ENCODE peak calls at places on chromosomes 12 and 14, in eight cellular contexts. Y, C, R, G, E, M, X and B are unnamed samples.

GRCh38 chr12:18998343-18999270 is 130.9 kb upstream of the PLEKHA5 start:
- DNase-seq in Y (no peak), C (no peak), R (peak), G (peak), E (peak), M (no peak), X (no peak), B (peak)

GRCh38 chr14:90301580-90302181 is 30.1 kb downstream of the NRDE2 start:
- DNase-seq in Y (no peak), C (no peak), R (no peak), G (peak), E (peak), M (no peak), X (no peak), B (peak)

GRCh38 chr14:29817767-29818166 is 109.9 kb downstream of the PRKD1 start:
- DNase-seq in Y (no peak), C (no peak), R (no peak), G (no peak), E (no peak), M (no peak), X (no peak), B (no peak)

GRCh38 chr12:125330645-125331341 is 265.6 kb downstream of the AACS start:
- DNase-seq in Y (peak), C (peak), R (no peak), G (peak), E (no peak), M (peak), X (no peak), B (peak)

GRCh38 chr12:105679982-105680381 is 349.5 kb downstream of the C12orf75 start:
- DNase-seq in Y (no peak), C (no peak), R (no peak), G (no peak), E (no peak), M (no peak), X (no peak), B (no peak)

GRCh38 chr12:54173906-54174471 is 14.8 kb downstream of the SMUG1 start:
- DNase-seq in Y (no peak), C (no peak), R (no peak), G (no peak), E (no peak), M (no peak), X (no peak), B (no peak)

GRCh38 chr12:29519585-29520182 is 22.2 kb upstream of the OVCH1 start:
- DNase-seq in Y (no peak), C (peak), R (no peak), G (peak), E (peak), M (no peak), X (no peak), B (peak)

GRCh38 chr12:19248929-19249602 is 119.5 kb downstream of the PLEKHA5 start:
- DNase-seq in Y (no peak), C (no peak), R (no peak), G (no peak), E (no peak), M (no peak), X (no peak), B (no peak)

GRCh38 chr12:68406134-68406576 is 74.0 kb upstream of the MDM1 start:
- DNase-seq in Y (peak), C (peak), R (no peak), G (peak), E (peak), M (peak), X (peak), B (peak)

GRCh38 chr12:11264501-11264900 is 5.0 kb downstream of the PRB3 start:
- DNase-seq in Y (no peak), C (no peak), R (no peak), G (no peak), E (no peak), M (no peak), X (no peak), B (no peak)

GRCh38 chr12:80056845-80057244 is 42.5 kb upstream of the OTOGL start:
- DNase-seq in Y (no peak), C (no peak), R (no peak), G (no peak), E (no peak), M (no peak), X (no peak), B (no peak)

GRCh38 chr12:65778268-65779090 is 45.8 kb upstream of the HMGA2 start:
- DNase-seq in Y (no peak), C (no peak), R (no peak), G (no peak), E (no peak), M (no peak), X (no peak), B (peak)

GRCh38 chr12:26633591-26634210 is 199.3 kb downstream of the ITPR2 start:
- DNase-seq in Y (no peak), C (no peak), R (no peak), G (no peak), E (no peak), M (no peak), X (no peak), B (no peak)

GRCh38 chr12:6821271-6821673 is 349 bp upstream of the GPR162 start:
- DNase-seq in Y (peak), C (peak), R (no peak), G (peak), E (peak), M (peak), X (no peak), B (no peak)

GRCh38 chr12:1692221-1692620 is 1.4 kb downstream of the ADIPOR2 start:
- DNase-seq in Y (no peak), C (no peak), R (no peak), G (no peak), E (no peak), M (no peak), X (no peak), B (no peak)
- H3K27ac ChIP-seq in Y (no peak), C (no peak), R (peak), G (no peak), E (no peak), M (peak), X (no peak), B (no peak)

GRCh38 chr12:5554711-5555110 is 122.8 kb downstream of the NTF3 start:
- DNase-seq in Y (no peak), C (no peak), R (no peak), G (no peak), E (no peak), M (no peak), X (no peak), B (no peak)

GRCh38 chr12:5556946-5557673 is 125.2 kb downstream of the NTF3 start:
- DNase-seq in Y (no peak), C (no peak), R (no peak), G (no peak), E (no peak), M (no peak), X (no peak), B (no peak)

GRCh38 chr12:5557906-5558305 is 126.0 kb downstream of the NTF3 start:
- DNase-seq in Y (peak), C (no peak), R (no peak), G (no peak), E (no peak), M (no peak), X (no peak), B (no peak)

GRCh38 chr12:5560242-5560641 is 128.3 kb downstream of the NTF3 start:
- DNase-seq in Y (no peak), C (no peak), R (no peak), G (no peak), E (no peak), M (no peak), X (no peak), B (no peak)

DNA sequence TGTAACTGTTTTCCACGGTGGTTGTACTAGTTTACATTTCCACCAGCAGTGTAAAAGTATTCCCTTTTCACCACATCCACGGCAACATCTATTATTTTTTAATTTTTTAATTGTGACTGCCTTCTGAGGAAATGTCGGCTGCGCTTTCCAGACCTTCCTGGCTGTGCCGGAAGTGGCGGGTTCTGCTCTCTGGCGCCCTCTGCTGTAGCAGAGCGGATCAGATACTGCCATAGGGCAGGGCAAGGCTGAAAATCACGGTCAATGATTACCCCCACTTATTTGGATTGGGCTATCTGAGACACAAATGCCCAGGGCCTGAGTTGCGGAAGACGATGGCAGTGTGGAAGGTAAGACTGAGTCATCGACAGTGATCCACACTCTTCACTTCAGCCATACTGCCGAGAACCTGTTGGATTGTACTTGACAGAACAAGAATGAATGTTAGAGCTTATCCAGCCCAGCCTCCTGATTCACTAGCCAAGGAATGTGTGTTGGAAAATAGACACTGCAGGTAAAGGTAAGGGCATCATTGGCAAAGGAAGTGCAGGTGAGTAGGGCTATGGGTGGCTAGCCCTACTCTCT is 124.2 kb downstream of the NTF3 start:
- DNase-seq in Y (peak), C (peak), R (no peak), G (no peak), E (no peak), M (no peak), X (no peak), B (no peak)
- TF ChIP-seq CTCF in Y (peak), C (no peak), R (peak), G (peak), E (peak), M (peak), X (peak), B (peak)

GRCh38 chr12:51953011-51953568 is 1.6 kb downstream of the ACVR1B start:
- DNase-seq in Y (no peak), C (peak), R (no peak), G (no peak), E (no peak), M (no peak), X (no peak), B (no peak)
- H3K27ac ChIP-seq in Y (no peak), C (peak), R (no peak), G (peak), E (no peak), M (peak), X (no peak), B (no peak)

DNA sequence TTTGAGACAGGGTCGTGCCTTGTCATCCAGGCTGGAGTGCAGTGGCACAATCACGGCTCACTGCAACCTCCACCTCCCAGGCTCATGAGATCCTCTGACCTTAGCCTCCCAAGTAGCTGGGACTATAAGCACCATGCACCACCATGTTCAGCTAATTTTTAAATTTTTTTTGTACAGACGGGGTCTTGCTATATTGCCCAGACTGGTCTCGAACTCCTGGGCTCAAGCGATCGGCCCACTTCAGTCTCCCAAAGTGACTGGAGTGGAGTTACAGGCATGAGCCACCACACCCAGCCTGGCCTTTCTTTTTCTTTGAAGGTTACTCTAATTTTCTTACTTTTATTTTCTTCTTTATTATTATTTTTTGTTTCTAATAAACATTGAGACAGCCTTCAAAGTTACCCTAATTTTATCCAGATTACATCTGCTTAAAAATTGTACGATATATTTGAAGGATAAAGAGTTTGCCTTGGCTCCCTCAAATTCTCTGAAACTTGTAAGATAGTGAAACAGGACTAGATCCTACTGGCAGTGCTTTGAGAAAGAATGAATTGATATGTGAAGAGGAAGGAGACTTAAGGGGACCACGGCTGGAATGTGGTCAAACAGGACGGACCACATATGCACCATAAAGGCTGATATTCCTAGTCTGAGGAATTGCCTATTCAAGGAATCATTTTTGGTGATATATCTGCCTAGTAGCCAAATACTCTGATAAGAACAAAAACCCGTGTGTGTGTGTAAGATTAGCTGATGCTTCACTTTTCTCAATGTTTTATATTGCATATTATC is 14.1 kb upstream of the SINHCAF start:
- DNase-seq in Y (no peak), C (no peak), R (no peak), G (no peak), E (no peak), M (no peak), X (no peak), B (no peak)
- TF ChIP-seq CTCF in Y (no peak), C (no peak), R (no peak), G (no peak), E (no peak), M (no peak), X (no peak), B (no peak)

DNA sequence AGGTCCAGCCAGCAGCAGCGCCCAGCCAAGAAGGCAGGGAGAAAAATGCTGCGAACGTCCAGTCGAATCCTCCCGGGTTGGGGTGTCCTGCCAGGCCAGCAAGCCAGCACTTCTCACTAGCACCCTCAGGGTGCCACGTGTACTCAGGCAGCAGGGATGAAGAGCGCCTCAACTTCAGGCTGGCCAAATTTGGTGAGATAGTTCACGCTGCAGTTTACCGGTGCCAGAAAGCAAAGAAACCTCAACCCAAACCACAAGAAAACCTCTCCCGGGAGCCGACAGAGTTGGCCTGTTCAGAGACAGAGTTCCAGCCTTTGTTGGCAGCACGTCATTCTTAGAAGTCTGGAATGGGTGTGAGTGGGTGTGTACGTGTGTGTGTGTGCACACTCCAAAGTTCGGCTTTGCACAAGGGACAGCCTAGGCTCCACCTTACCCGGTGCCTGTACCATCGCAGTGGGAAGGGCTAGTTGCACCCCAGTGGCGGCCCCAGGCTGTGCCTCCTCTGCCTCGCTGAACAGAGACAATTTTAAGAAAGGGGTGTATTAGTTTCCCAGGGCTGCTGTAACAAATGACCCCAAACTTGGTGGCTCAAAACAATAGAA is 42.1 kb downstream of the ELK3 start:
- DNase-seq in Y (no peak), C (no peak), R (no peak), G (no peak), E (no peak), M (no peak), X (peak), B (no peak)
- H3K27ac ChIP-seq in Y (no peak), C (peak), R (no peak), G (no peak), E (peak), M (peak), X (peak), B (peak)

GRCh38 chr12:57734586-57734985 is 4.0 kb downstream of the AGAP2 start:
- DNase-seq in Y (no peak), C (no peak), R (no peak), G (no peak), E (no peak), M (no peak), X (no peak), B (no peak)

GRCh38 chr12:57736743-57737466 is 1.6 kb downstream of the AGAP2 start:
- DNase-seq in Y (peak), C (no peak), R (no peak), G (no peak), E (no peak), M (no peak), X (no peak), B (no peak)

GRCh38 chr12:57737467-57738141 is 938 bp downstream of the AGAP2 start:
- DNase-seq in Y (peak), C (no peak), R (no peak), G (peak), E (no peak), M (no peak), X (no peak), B (no peak)

GRCh38 chr12:57735198-57735855 is 3.2 kb downstream of the AGAP2 start:
- DNase-seq in Y (no peak), C (no peak), R (no peak), G (no peak), E (no peak), M (no peak), X (no peak), B (no peak)

DNA sequence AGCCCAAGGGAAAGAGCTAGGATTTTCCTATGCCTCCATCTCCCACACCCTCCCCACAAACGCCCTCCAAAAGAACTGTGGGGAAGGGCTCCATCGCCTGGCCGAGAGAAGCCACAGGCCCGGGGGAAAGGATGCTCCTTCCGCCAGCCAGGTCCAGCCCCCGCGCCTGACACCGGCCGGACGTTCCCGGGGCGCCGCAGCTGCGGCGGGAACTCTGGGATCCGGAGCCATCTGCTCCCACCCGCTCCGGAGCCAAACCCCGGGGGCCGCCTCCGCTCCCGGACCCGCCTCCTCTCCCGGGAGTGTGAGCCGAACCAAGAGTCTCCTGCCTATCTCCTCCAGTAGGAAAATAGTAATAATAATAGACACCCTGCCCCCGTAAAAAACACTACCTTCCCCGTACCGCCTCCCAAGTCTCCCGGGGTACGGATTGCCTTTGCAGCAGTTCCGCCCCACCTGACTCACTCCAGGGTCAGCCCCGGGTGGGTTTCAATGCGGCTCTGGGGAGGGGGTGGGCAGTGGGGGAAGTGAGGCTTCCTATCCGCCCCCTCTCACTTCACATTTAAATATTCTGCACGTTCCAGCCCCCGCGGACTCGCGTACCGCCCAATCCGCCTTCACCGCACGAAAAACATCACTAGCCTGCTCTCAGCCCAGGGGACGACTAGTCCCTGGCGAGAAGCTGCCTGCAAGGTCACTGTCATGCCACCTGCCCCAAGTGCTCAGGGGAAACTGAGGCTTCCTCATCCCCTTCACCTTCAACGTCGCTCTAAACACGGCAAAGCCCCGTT is 2.4 kb downstream of the AGAP2 start:
- DNase-seq in Y (peak), C (no peak), R (no peak), G (peak), E (no peak), M (no peak), X (no peak), B (peak)
- TF ChIP-seq CTCF in Y (peak), C (no peak), R (peak), G (peak), E (peak), M (peak), X (peak), B (peak)

GRCh38 chr12:69483700-69484099 is 13.5 kb downstream of the FRS2 start:
- DNase-seq in Y (no peak), C (no peak), R (no peak), G (no peak), E (no peak), M (no peak), X (no peak), B (no peak)
- H3K27ac ChIP-seq in Y (no peak), C (no peak), R (no peak), G (no peak), E (no peak), M (no peak), X (no peak), B (peak)

GRCh38 chr12:55681142-55682077 is 26.3 kb downstream of the ITGA7 start:
- DNase-seq in Y (peak), C (peak), R (no peak), G (peak), E (no peak), M (peak), X (no peak), B (peak)
- TF ChIP-seq CTCF in Y (peak), C (peak), R (peak), G (peak), E (no peak), M (peak), X (peak), B (no peak)

DNA sequence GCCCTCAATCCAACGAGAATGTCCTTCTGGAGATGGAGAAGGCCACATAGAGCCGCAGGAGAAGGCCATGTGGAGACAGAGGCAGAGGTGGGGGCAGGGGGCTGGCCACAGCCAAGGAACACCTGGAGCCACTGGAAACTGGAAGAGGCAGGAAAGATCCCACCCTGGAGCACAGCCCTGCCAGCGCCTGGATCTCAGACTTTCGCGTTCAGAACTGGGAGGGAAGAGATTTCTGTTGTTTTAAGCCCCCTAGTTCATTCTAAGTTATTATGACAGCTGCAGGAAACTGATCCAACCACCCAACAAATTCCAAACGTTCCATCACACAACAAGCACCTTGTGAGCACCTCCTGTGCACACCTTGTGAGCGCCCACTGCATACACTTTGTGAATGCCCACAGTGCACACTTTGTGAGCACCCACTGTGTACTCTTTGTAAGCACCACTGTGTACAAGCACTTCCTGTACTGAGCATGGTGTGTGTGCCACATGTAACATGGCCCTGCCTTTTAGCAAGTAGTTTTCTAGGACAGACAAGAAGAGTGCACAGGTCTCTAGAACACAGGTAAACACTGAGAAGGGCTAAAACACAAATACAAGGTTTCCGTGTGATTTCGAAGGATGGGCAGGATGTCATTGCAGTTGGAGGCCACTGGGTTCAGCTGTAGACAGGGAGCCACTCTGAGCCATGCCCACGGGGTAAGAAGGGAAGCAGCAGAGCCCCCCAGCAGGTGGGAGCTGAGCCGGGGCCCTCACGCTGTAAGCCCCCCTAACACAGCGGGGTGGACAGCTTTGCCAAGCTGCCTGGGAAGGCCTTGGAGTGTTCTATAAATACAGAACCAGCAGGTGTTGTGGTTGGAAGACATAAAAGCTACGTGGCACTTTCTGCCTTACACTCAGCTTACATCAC is 15.4 kb downstream of the RIMBP2 start:
- DNase-seq in Y (peak), C (no peak), R (no peak), G (no peak), E (no peak), M (peak), X (no peak), B (no peak)
- H3K27ac ChIP-seq in Y (no peak), C (no peak), R (no peak), G (no peak), E (no peak), M (no peak), X (no peak), B (no peak)